ENCODE peak calls at places on chromosome 4, in four cellular contexts. One of them, this sample, is unnamed.

GRCh38 chr4:5974321-5974720 is 43.9 kb downstream of the C4orf50 start:
- DNase-seq in SK-N-DZ: no peak
- DNase-seq in fibroblast of the conjunctiva: no peak
- DNase-seq in stimulated activated CD8-positive, alpha-beta memory T cell treated with anti-CD3 and anti-CD28 coated beads, Interleukin-2, amount 100 ng/mL, for 1 hour: no peak
- DNase-seq in this sample: no peak

GRCh38 chr4:140799686-140800225 is 43.6 kb upstream of the TBC1D9 start:
- DNase-seq in fibroblast of the conjunctiva: no peak
- DNase-seq in stimulated activated CD8-positive, alpha-beta memory T cell treated with anti-CD3 and anti-CD28 coated beads, Interleukin-2, amount 100 ng/mL, for 1 hour: no peak
- DNase-seq in SK-N-DZ: no peak
- DNase-seq in this sample: no peak

GRCh38 chr4:115851918-115852766 is 738.7 kb upstream of the NDST4 start:
- DNase-seq in fibroblast of the conjunctiva: peak; percentile 16
- DNase-seq in stimulated activated CD8-positive, alpha-beta memory T cell treated with anti-CD3 and anti-CD28 coated beads, Interleukin-2, amount 100 ng/mL, for 1 hour: no peak
- DNase-seq in SK-N-DZ: peak; percentile 56
- DNase-seq in this sample: no peak

GRCh38 chr4:83282049-83282535 is 2.5 kb downstream of the COQ2 start:
- DNase-seq in fibroblast of the conjunctiva: peak; percentile 51
- DNase-seq in SK-N-DZ: peak; percentile 48
- DNase-seq in stimulated activated CD8-positive, alpha-beta memory T cell treated with anti-CD3 and anti-CD28 coated beads, Interleukin-2, amount 100 ng/mL, for 1 hour: no peak
- DNase-seq in this sample: peak; percentile 37

GRCh38 chr4:56739104-56739777 is 58.1 kb upstream of the HOPX start:
- DNase-seq in fibroblast of the conjunctiva: no peak
- DNase-seq in SK-N-DZ: no peak
- DNase-seq in stimulated activated CD8-positive, alpha-beta memory T cell treated with anti-CD3 and anti-CD28 coated beads, Interleukin-2, amount 100 ng/mL, for 1 hour: no peak
- DNase-seq in this sample: no peak

GRCh38 chr4:3525532-3526430 is 6.4 kb downstream of the LRPAP1 start:
- DNase-seq in SK-N-DZ: no peak
- DNase-seq in stimulated activated CD8-positive, alpha-beta memory T cell treated with anti-CD3 and anti-CD28 coated beads, Interleukin-2, amount 100 ng/mL, for 1 hour: no peak
- DNase-seq in fibroblast of the conjunctiva: no peak
- DNase-seq in this sample: no peak

GRCh38 chr4:78645853-78646757 is 94.5 kb downstream of the ANXA3 start:
- DNase-seq in stimulated activated CD8-positive, alpha-beta memory T cell treated with anti-CD3 and anti-CD28 coated beads, Interleukin-2, amount 100 ng/mL, for 1 hour: no peak
- DNase-seq in SK-N-DZ: no peak
- DNase-seq in fibroblast of the conjunctiva: peak; percentile 94
- DNase-seq in this sample: no peak

GRCh38 chr4:14375816-14376215 is 626.5 kb upstream of the CPEB2 start:
- DNase-seq in fibroblast of the conjunctiva: no peak
- DNase-seq in SK-N-DZ: no peak
- DNase-seq in stimulated activated CD8-positive, alpha-beta memory T cell treated with anti-CD3 and anti-CD28 coated beads, Interleukin-2, amount 100 ng/mL, for 1 hour: no peak
- DNase-seq in this sample: no peak

GRCh38 chr4:94410678-94411206 is 41.0 kb upstream of the PDLIM5 start:
- DNase-seq in SK-N-DZ: no peak
- DNase-seq in fibroblast of the conjunctiva: peak; percentile 51
- DNase-seq in stimulated activated CD8-positive, alpha-beta memory T cell treated with anti-CD3 and anti-CD28 coated beads, Interleukin-2, amount 100 ng/mL, for 1 hour: no peak
- DNase-seq in this sample: no peak

GRCh38 chr4:70511365-70511764 is 7.0 kb upstream of the AMTN start:
- DNase-seq in stimulated activated CD8-positive, alpha-beta memory T cell treated with anti-CD3 and anti-CD28 coated beads, Interleukin-2, amount 100 ng/mL, for 1 hour: no peak
- DNase-seq in SK-N-DZ: no peak
- DNase-seq in fibroblast of the conjunctiva: no peak
- DNase-seq in this sample: no peak

GRCh38 chr4:1248262-1249147 is at the start of gene CTBP1:
- DNase-seq in fibroblast of the conjunctiva: peak; percentile 58
- DNase-seq in stimulated activated CD8-positive, alpha-beta memory T cell treated with anti-CD3 and anti-CD28 coated beads, Interleukin-2, amount 100 ng/mL, for 1 hour: peak; percentile 61
- DNase-seq in SK-N-DZ: peak; percentile 71
- DNase-seq in this sample: peak; percentile 91

GRCh38 chr4:152259866-152260265 is 276.0 kb downstream of the FBXW7 start:
- DNase-seq in stimulated activated CD8-positive, alpha-beta memory T cell treated with anti-CD3 and anti-CD28 coated beads, Interleukin-2, amount 100 ng/mL, for 1 hour: no peak
- DNase-seq in SK-N-DZ: no peak
- DNase-seq in fibroblast of the conjunctiva: no peak
- DNase-seq in this sample: no peak

GRCh38 chr4:79621061-79621460 is 213.0 kb upstream of the GK2 start:
- DNase-seq in fibroblast of the conjunctiva: no peak
- DNase-seq in SK-N-DZ: no peak
- DNase-seq in stimulated activated CD8-positive, alpha-beta memory T cell treated with anti-CD3 and anti-CD28 coated beads, Interleukin-2, amount 100 ng/mL, for 1 hour: no peak
- DNase-seq in this sample: no peak

GRCh38 chr4:2811830-2812599 is 19.1 kb downstream of the SH3BP2 start:
- DNase-seq in SK-N-DZ: peak; percentile 70
- DNase-seq in stimulated activated CD8-positive, alpha-beta memory T cell treated with anti-CD3 and anti-CD28 coated beads, Interleukin-2, amount 100 ng/mL, for 1 hour: no peak
- DNase-seq in fibroblast of the conjunctiva: no peak
- DNase-seq in this sample: peak; percentile 59

GRCh38 chr4:41060352-41061318 is 153.7 kb downstream of the APBB2 start:
- DNase-seq in SK-N-DZ: no peak
- DNase-seq in stimulated activated CD8-positive, alpha-beta memory T cell treated with anti-CD3 and anti-CD28 coated beads, Interleukin-2, amount 100 ng/mL, for 1 hour: no peak
- DNase-seq in fibroblast of the conjunctiva: no peak
- DNase-seq in this sample: no peak